ENCODE peak calls at places on chromosomes 12 and 14, in seven cellular contexts. One of them, this sample, is unnamed.

GRCh38 chr14:56322531-56322930 is 204.3 kb downstream of the PELI2 start:
- DNase-seq in HT1080: no peak
- DNase-seq in GM06990: no peak
- DNase-seq in AG04450: no peak
- DNase-seq in A673: no peak
- DNase-seq in GM23248: no peak
- DNase-seq in stimulated activated CD8-positive, alpha-beta memory T cell treated with anti-CD3 and anti-CD28 coated beads, Interleukin-2, amount 100 ng/mL, for 48 hours: no peak
- DNase-seq in this sample: no peak

GRCh38 chr14:59698793-59699192 is 122.2 kb upstream of the CCDC175 start:
- DNase-seq in GM23248: no peak
- DNase-seq in A673: peak
- DNase-seq in GM06990: no peak
- DNase-seq in stimulated activated CD8-positive, alpha-beta memory T cell treated with anti-CD3 and anti-CD28 coated beads, Interleukin-2, amount 100 ng/mL, for 48 hours: no peak
- DNase-seq in HT1080: peak
- DNase-seq in AG04450: no peak
- DNase-seq in this sample: no peak

GRCh38 chr14:91899213-91899612 is 31.9 kb upstream of the TC2N start:
- DNase-seq in AG04450: no peak
- DNase-seq in GM23248: no peak
- DNase-seq in HT1080: no peak
- DNase-seq in GM06990: no peak
- DNase-seq in stimulated activated CD8-positive, alpha-beta memory T cell treated with anti-CD3 and anti-CD28 coated beads, Interleukin-2, amount 100 ng/mL, for 48 hours: no peak
- DNase-seq in A673: no peak
- DNase-seq in this sample: no peak

GRCh38 chr12:8081228-8081920 is 700 bp upstream of the NECAP1 start:
- DNase-seq in GM06990: no peak
- DNase-seq in GM23248: peak
- DNase-seq in HT1080: no peak
- DNase-seq in stimulated activated CD8-positive, alpha-beta memory T cell treated with anti-CD3 and anti-CD28 coated beads, Interleukin-2, amount 100 ng/mL, for 48 hours: no peak
- DNase-seq in A673: no peak
- DNase-seq in AG04450: no peak
- DNase-seq in this sample: peak

GRCh38 chr14:46580941-46581671 is 70.5 kb downstream of the RPL10L start:
- DNase-seq in A673: peak
- DNase-seq in AG04450: no peak
- DNase-seq in stimulated activated CD8-positive, alpha-beta memory T cell treated with anti-CD3 and anti-CD28 coated beads, Interleukin-2, amount 100 ng/mL, for 48 hours: peak
- DNase-seq in GM23248: peak
- DNase-seq in HT1080: peak
- DNase-seq in GM06990: no peak
- DNase-seq in this sample: peak

GRCh38 chr12:71385155-71385554 is 54.4 kb upstream of the LGR5 start:
- DNase-seq in GM23248: no peak
- DNase-seq in AG04450: no peak
- DNase-seq in GM06990: no peak
- DNase-seq in stimulated activated CD8-positive, alpha-beta memory T cell treated with anti-CD3 and anti-CD28 coated beads, Interleukin-2, amount 100 ng/mL, for 48 hours: no peak
- DNase-seq in HT1080: no peak
- DNase-seq in A673: no peak
- DNase-seq in this sample: no peak

GRCh38 chr12:15477761-15478160 is 155.5 kb downstream of the PTPRO start:
- DNase-seq in stimulated activated CD8-positive, alpha-beta memory T cell treated with anti-CD3 and anti-CD28 coated beads, Interleukin-2, amount 100 ng/mL, for 48 hours: no peak
- DNase-seq in GM23248: no peak
- DNase-seq in A673: no peak
- DNase-seq in GM06990: no peak
- DNase-seq in AG04450: no peak
- DNase-seq in HT1080: peak
- DNase-seq in this sample: no peak

GRCh38 chr12:131827961-131828534 is at the start of gene MMP17:
- DNase-seq in AG04450: no peak
- DNase-seq in GM23248: peak
- DNase-seq in HT1080: peak
- DNase-seq in GM06990: no peak
- DNase-seq in A673: peak
- DNase-seq in stimulated activated CD8-positive, alpha-beta memory T cell treated with anti-CD3 and anti-CD28 coated beads, Interleukin-2, amount 100 ng/mL, for 48 hours: no peak
- DNase-seq in this sample: peak

GRCh38 chr12:32229971-32230606 is 123.4 kb downstream of the BICD1 start:
- DNase-seq in stimulated activated CD8-positive, alpha-beta memory T cell treated with anti-CD3 and anti-CD28 coated beads, Interleukin-2, amount 100 ng/mL, for 48 hours: no peak
- DNase-seq in GM23248: no peak
- DNase-seq in GM06990: no peak
- DNase-seq in A673: no peak
- DNase-seq in AG04450: no peak
- DNase-seq in HT1080: no peak
- DNase-seq in this sample: no peak

GRCh38 chr12:26539131-26539530 is 293.9 kb downstream of the ITPR2 start:
- DNase-seq in AG04450: no peak
- DNase-seq in A673: no peak
- DNase-seq in stimulated activated CD8-positive, alpha-beta memory T cell treated with anti-CD3 and anti-CD28 coated beads, Interleukin-2, amount 100 ng/mL, for 48 hours: no peak
- DNase-seq in GM06990: no peak
- DNase-seq in GM23248: no peak
- DNase-seq in HT1080: no peak
- DNase-seq in this sample: no peak

GRCh38 chr14:61127099-61127498 is 146.1 kb downstream of the SLC38A6 start:
- DNase-seq in A673: no peak
- DNase-seq in GM23248: no peak
- DNase-seq in stimulated activated CD8-positive, alpha-beta memory T cell treated with anti-CD3 and anti-CD28 coated beads, Interleukin-2, amount 100 ng/mL, for 48 hours: no peak
- DNase-seq in AG04450: no peak
- DNase-seq in HT1080: no peak
- DNase-seq in GM06990: no peak
- DNase-seq in this sample: no peak

GRCh38 chr14:71856199-71856919 is 75.9 kb upstream of the RGS6 start:
- DNase-seq in A673: peak
- DNase-seq in stimulated activated CD8-positive, alpha-beta memory T cell treated with anti-CD3 and anti-CD28 coated beads, Interleukin-2, amount 100 ng/mL, for 48 hours: peak
- DNase-seq in GM06990: peak
- DNase-seq in GM23248: no peak
- DNase-seq in AG04450: no peak
- DNase-seq in HT1080: peak
- DNase-seq in this sample: no peak

GRCh38 chr14:77961853-77962580 is 162.1 kb downstream of the ADCK1 start:
- DNase-seq in A673: no peak
- DNase-seq in stimulated activated CD8-positive, alpha-beta memory T cell treated with anti-CD3 and anti-CD28 coated beads, Interleukin-2, amount 100 ng/mL, for 48 hours: no peak
- DNase-seq in GM06990: no peak
- DNase-seq in HT1080: no peak
- DNase-seq in GM23248: peak
- DNase-seq in AG04450: no peak
- DNase-seq in this sample: no peak

GRCh38 chr12:15555466-15555865 is 233.2 kb downstream of the PTPRO start:
- DNase-seq in GM23248: no peak
- DNase-seq in AG04450: no peak
- DNase-seq in GM06990: no peak
- DNase-seq in stimulated activated CD8-positive, alpha-beta memory T cell treated with anti-CD3 and anti-CD28 coated beads, Interleukin-2, amount 100 ng/mL, for 48 hours: no peak
- DNase-seq in HT1080: no peak
- DNase-seq in A673: no peak
- DNase-seq in this sample: no peak

GRCh38 chr12:109758406-109759075 is 44.9 kb downstream of the FAM222A start:
- DNase-seq in GM23248: no peak
- DNase-seq in GM06990: no peak
- DNase-seq in AG04450: no peak
- DNase-seq in HT1080: no peak
- DNase-seq in A673: no peak
- DNase-seq in stimulated activated CD8-positive, alpha-beta memory T cell treated with anti-CD3 and anti-CD28 coated beads, Interleukin-2, amount 100 ng/mL, for 48 hours: no peak
- DNase-seq in this sample: no peak

GRCh38 chr14:50670196-50670875 is 2.2 kb upstream of the SAV1 start:
- DNase-seq in stimulated activated CD8-positive, alpha-beta memory T cell treated with anti-CD3 and anti-CD28 coated beads, Interleukin-2, amount 100 ng/mL, for 48 hours: no peak
- DNase-seq in GM06990: no peak
- DNase-seq in HT1080: no peak
- DNase-seq in A673: no peak
- DNase-seq in GM23248: peak
- DNase-seq in AG04450: no peak
- DNase-seq in this sample: no peak

GRCh38 chr14:73238941-73239340 is 1.6 kb downstream of the PAPLN start:
- DNase-seq in GM06990: no peak
- DNase-seq in AG04450: no peak
- DNase-seq in A673: no peak
- DNase-seq in stimulated activated CD8-positive, alpha-beta memory T cell treated with anti-CD3 and anti-CD28 coated beads, Interleukin-2, amount 100 ng/mL, for 48 hours: no peak
- DNase-seq in GM23248: no peak
- DNase-seq in HT1080: no peak
- DNase-seq in this sample: no peak

GRCh38 chr12:53454710-53455109 is 2.8 kb downstream of the PCBP2 start:
- DNase-seq in A673: no peak
- DNase-seq in AG04450: no peak
- DNase-seq in GM23248: no peak
- DNase-seq in stimulated activated CD8-positive, alpha-beta memory T cell treated with anti-CD3 and anti-CD28 coated beads, Interleukin-2, amount 100 ng/mL, for 48 hours: no peak
- DNase-seq in GM06990: no peak
- DNase-seq in HT1080: no peak
- DNase-seq in this sample: no peak

GRCh38 chr14:69004731-69005431 is 25.8 kb upstream of the ACTN1 start:
- DNase-seq in GM23248: peak
- DNase-seq in GM06990: no peak
- DNase-seq in AG04450: no peak
- DNase-seq in stimulated activated CD8-positive, alpha-beta memory T cell treated with anti-CD3 and anti-CD28 coated beads, Interleukin-2, amount 100 ng/mL, for 48 hours: no peak
- DNase-seq in HT1080: peak
- DNase-seq in A673: no peak
- DNase-seq in this sample: no peak

GRCh38 chr14:99549684-99550083 is 54.3 kb downstream of the CCDC85C start:
- DNase-seq in AG04450: no peak
- DNase-seq in GM23248: peak
- DNase-seq in GM06990: no peak
- DNase-seq in A673: no peak
- DNase-seq in stimulated activated CD8-positive, alpha-beta memory T cell treated with anti-CD3 and anti-CD28 coated beads, Interleukin-2, amount 100 ng/mL, for 48 hours: no peak
- DNase-seq in HT1080: no peak
- DNase-seq in this sample: peak

GRCh38 chr14:54699087-54699530 is 132.2 kb downstream of the SAMD4A start:
- DNase-seq in GM06990: no peak
- DNase-seq in stimulated activated CD8-positive, alpha-beta memory T cell treated with anti-CD3 and anti-CD28 coated beads, Interleukin-2, amount 100 ng/mL, for 48 hours: no peak
- DNase-seq in HT1080: no peak
- DNase-seq in A673: no peak
- DNase-seq in AG04450: no peak
- DNase-seq in GM23248: peak
- DNase-seq in this sample: no peak

GRCh38 chr12:108803428-108804105 is 53.8 kb downstream of the SSH1 start:
- DNase-seq in stimulated activated CD8-positive, alpha-beta memory T cell treated with anti-CD3 and anti-CD28 coated beads, Interleukin-2, amount 100 ng/mL, for 48 hours: peak
- DNase-seq in HT1080: peak
- DNase-seq in GM06990: no peak
- DNase-seq in A673: peak
- DNase-seq in GM23248: peak
- DNase-seq in AG04450: peak
- DNase-seq in this sample: peak

GRCh38 chr12:72295744-72296143 is 23.6 kb downstream of the TRHDE start:
- DNase-seq in GM23248: peak
- DNase-seq in GM06990: no peak
- DNase-seq in A673: no peak
- DNase-seq in AG04450: no peak
- DNase-seq in stimulated activated CD8-positive, alpha-beta memory T cell treated with anti-CD3 and anti-CD28 coated beads, Interleukin-2, amount 100 ng/mL, for 48 hours: no peak
- DNase-seq in HT1080: peak
- DNase-seq in this sample: no peak

GRCh38 chr12:116604883-116605641 is 45.9 kb downstream of the MAP1LC3B2 start:
- DNase-seq in stimulated activated CD8-positive, alpha-beta memory T cell treated with anti-CD3 and anti-CD28 coated beads, Interleukin-2, amount 100 ng/mL, for 48 hours: no peak
- DNase-seq in HT1080: no peak
- DNase-seq in GM06990: no peak
- DNase-seq in AG04450: no peak
- DNase-seq in GM23248: peak
- DNase-seq in A673: no peak
- DNase-seq in this sample: peak

GRCh38 chr12:129927316-129927900 is 23.6 kb upstream of the TMEM132D start:
- DNase-seq in GM06990: no peak
- DNase-seq in HT1080: peak
- DNase-seq in A673: no peak
- DNase-seq in stimulated activated CD8-positive, alpha-beta memory T cell treated with anti-CD3 and anti-CD28 coated beads, Interleukin-2, amount 100 ng/mL, for 48 hours: no peak
- DNase-seq in GM23248: peak
- DNase-seq in AG04450: no peak
- DNase-seq in this sample: no peak

GRCh38 chr12:27981874-27982273 is 9.3 kb upstream of the PTHLH start:
- DNase-seq in A673: no peak
- DNase-seq in HT1080: peak
- DNase-seq in AG04450: no peak
- DNase-seq in GM23248: peak
- DNase-seq in GM06990: no peak
- DNase-seq in stimulated activated CD8-positive, alpha-beta memory T cell treated with anti-CD3 and anti-CD28 coated beads, Interleukin-2, amount 100 ng/mL, for 48 hours: no peak
- DNase-seq in this sample: no peak

GRCh38 chr12:31491819-31492598 is 98.9 kb downstream of the DENND5B start:
- DNase-seq in GM23248: peak
- DNase-seq in AG04450: peak
- DNase-seq in GM06990: no peak
- DNase-seq in HT1080: peak
- DNase-seq in A673: peak
- DNase-seq in stimulated activated CD8-positive, alpha-beta memory T cell treated with anti-CD3 and anti-CD28 coated beads, Interleukin-2, amount 100 ng/mL, for 48 hours: no peak
- DNase-seq in this sample: no peak

GRCh38 chr14:65972891-65973290 is 513.3 kb upstream of the CCDC196 start:
- DNase-seq in A673: no peak
- DNase-seq in GM23248: peak
- DNase-seq in HT1080: peak
- DNase-seq in AG04450: no peak
- DNase-seq in GM06990: no peak
- DNase-seq in stimulated activated CD8-positive, alpha-beta memory T cell treated with anti-CD3 and anti-CD28 coated beads, Interleukin-2, amount 100 ng/mL, for 48 hours: no peak
- DNase-seq in this sample: no peak

GRCh38 chr12:84986586-84986985 is 49.5 kb downstream of the TSPAN19 start:
- DNase-seq in stimulated activated CD8-positive, alpha-beta memory T cell treated with anti-CD3 and anti-CD28 coated beads, Interleukin-2, amount 100 ng/mL, for 48 hours: no peak
- DNase-seq in HT1080: peak
- DNase-seq in GM23248: peak
- DNase-seq in AG04450: no peak
- DNase-seq in GM06990: no peak
- DNase-seq in A673: no peak
- DNase-seq in this sample: no peak

GRCh38 chr14:96119947-96120346 is 80.8 kb downstream of the C14orf132 start:
- DNase-seq in AG04450: no peak
- DNase-seq in stimulated activated CD8-positive, alpha-beta memory T cell treated with anti-CD3 and anti-CD28 coated beads, Interleukin-2, amount 100 ng/mL, for 48 hours: no peak
- DNase-seq in GM06990: no peak
- DNase-seq in A673: no peak
- DNase-seq in GM23248: no peak
- DNase-seq in HT1080: no peak
- DNase-seq in this sample: no peak

GRCh38 chr14:71116206-71117122 is 209.2 kb downstream of the PCNX1 start:
- DNase-seq in A673: no peak
- DNase-seq in AG04450: no peak
- DNase-seq in GM06990: peak
- DNase-seq in GM23248: no peak
- DNase-seq in HT1080: no peak
- DNase-seq in stimulated activated CD8-positive, alpha-beta memory T cell treated with anti-CD3 and anti-CD28 coated beads, Interleukin-2, amount 100 ng/mL, for 48 hours: no peak
- DNase-seq in this sample: no peak

GRCh38 chr12:50221228-50222008 is 54.2 kb upstream of the CERS5 start:
- DNase-seq in GM23248: peak
- DNase-seq in stimulated activated CD8-positive, alpha-beta memory T cell treated with anti-CD3 and anti-CD28 coated beads, Interleukin-2, amount 100 ng/mL, for 48 hours: no peak
- DNase-seq in HT1080: peak
- DNase-seq in GM06990: peak
- DNase-seq in AG04450: peak
- DNase-seq in A673: peak
- DNase-seq in this sample: no peak

GRCh38 chr14:64855732-64856527 is 23.8 kb downstream of the SPTB start:
- DNase-seq in HT1080: no peak
- DNase-seq in GM06990: no peak
- DNase-seq in GM23248: no peak
- DNase-seq in stimulated activated CD8-positive, alpha-beta memory T cell treated with anti-CD3 and anti-CD28 coated beads, Interleukin-2, amount 100 ng/mL, for 48 hours: no peak
- DNase-seq in AG04450: no peak
- DNase-seq in A673: no peak
- DNase-seq in this sample: no peak

GRCh38 chr14:90398315-90398811 is 1.5 kb downstream of the CALM1 start:
- DNase-seq in HT1080: no peak
- DNase-seq in AG04450: no peak
- DNase-seq in A673: peak
- DNase-seq in GM23248: peak
- DNase-seq in GM06990: peak
- DNase-seq in stimulated activated CD8-positive, alpha-beta memory T cell treated with anti-CD3 and anti-CD28 coated beads, Interleukin-2, amount 100 ng/mL, for 48 hours: peak
- DNase-seq in this sample: peak

GRCh38 chr14:59964251-59965007 is 44.5 kb downstream of the LRRC9 start:
- DNase-seq in GM06990: no peak
- DNase-seq in A673: no peak
- DNase-seq in AG04450: peak
- DNase-seq in GM23248: peak
- DNase-seq in stimulated activated CD8-positive, alpha-beta memory T cell treated with anti-CD3 and anti-CD28 coated beads, Interleukin-2, amount 100 ng/mL, for 48 hours: no peak
- DNase-seq in HT1080: no peak
- DNase-seq in this sample: no peak

GRCh38 chr12:112386726-112387125 is 4.5 kb upstream of the HECTD4 start:
- DNase-seq in HT1080: no peak
- DNase-seq in A673: peak
- DNase-seq in stimulated activated CD8-positive, alpha-beta memory T cell treated with anti-CD3 and anti-CD28 coated beads, Interleukin-2, amount 100 ng/mL, for 48 hours: no peak
- DNase-seq in AG04450: peak
- DNase-seq in GM06990: no peak
- DNase-seq in GM23248: peak
- DNase-seq in this sample: no peak

GRCh38 chr12:88600272-88600671 is 20.0 kb upstream of the KITLG start:
- DNase-seq in GM23248: peak
- DNase-seq in stimulated activated CD8-positive, alpha-beta memory T cell treated with anti-CD3 and anti-CD28 coated beads, Interleukin-2, amount 100 ng/mL, for 48 hours: no peak
- DNase-seq in GM06990: no peak
- DNase-seq in AG04450: peak
- DNase-seq in HT1080: peak
- DNase-seq in A673: no peak
- DNase-seq in this sample: no peak

GRCh38 chr12:121797937-121798801 is 4.7 kb upstream of the RHOF start:
- DNase-seq in stimulated activated CD8-positive, alpha-beta memory T cell treated with anti-CD3 and anti-CD28 coated beads, Interleukin-2, amount 100 ng/mL, for 48 hours: no peak
- DNase-seq in GM23248: peak
- DNase-seq in HT1080: no peak
- DNase-seq in AG04450: no peak
- DNase-seq in GM06990: peak
- DNase-seq in A673: no peak
- DNase-seq in this sample: peak

This sample was measured in testis.